ENCODE peak calls at places on chromosome 6, in seven cellular contexts. D is fibroblast of the aortic adventitia, T is HL-60, C is breast epithelium, R is cardiac muscle cell, S is brain microvascular endothelial cell, U is foreskin fibroblast. V is an unnamed sample.

GRCh38 chr6:130037207-130037811 is 18.9 kb downstream of the L3MBTL3 start:
- DNase-seq in T (no peak), R (no peak), C (no peak), D (peak; percentile 30), S (no peak), U (no peak), V (peak; percentile 36)

GRCh38 chr6:136077834-136078576 is 172.1 kb downstream of the MTFR2 start:
- DNase-seq in C (no peak), D (peak; percentile 100), R (no peak), U (peak; percentile 90), T (no peak), S (peak; percentile 70), V (peak; percentile 62)

GRCh38 chr6:4973972-4974885 is 29.6 kb downstream of the RPP40 start:
- DNase-seq in U (peak; percentile 52), T (no peak), S (peak; percentile 16), C (peak; percentile 25), D (peak; percentile 68), R (peak; percentile 62), V (peak; percentile 63)

GRCh38 chr6:83311231-83311630 is 118.1 kb downstream of the RWDD2A start:
- DNase-seq in R (no peak), U (peak; percentile 50), S (no peak), T (no peak), C (no peak), D (peak; percentile 27), V (no peak)

GRCh38 chr6:24935753-24936152 is at the start of gene RIPOR2:
- DNase-seq in U (no peak), R (peak; percentile 22), D (no peak), C (no peak), S (no peak), T (no peak), V (peak; percentile 15)

GRCh38 chr6:17057322-17057721 is 44.5 kb upstream of the STMND1 start:
- DNase-seq in R (no peak), C (no peak), D (no peak), T (no peak), S (no peak), U (no peak), V (no peak)

GRCh38 chr6:85403331-85404015 is 46.4 kb upstream of the NT5E start:
- DNase-seq in T (no peak), R (no peak), C (no peak), U (peak; percentile 81), S (peak; percentile 71), D (peak; percentile 93), V (peak; percentile 96)

GRCh38 chr6:153214439-153214838 is 83.4 kb upstream of the RGS17 start:
- DNase-seq in S (no peak), U (no peak), T (no peak), R (no peak), C (no peak), D (peak; percentile 4), V (no peak)

GRCh38 chr6:139625998-139626975 is 251.8 kb upstream of the CITED2 start:
- DNase-seq in R (no peak), U (peak; percentile 39), T (peak; percentile 93), S (no peak), C (no peak), D (peak; percentile 45), V (peak; percentile 17)

GRCh38 chr6:152112503-152113261 is 305.2 kb downstream of the ESR1 start:
- DNase-seq in T (no peak), S (no peak), U (no peak), R (no peak), C (peak; percentile 53), D (no peak), V (no peak)

GRCh38 chr6:144093658-144094057 is 1.7 kb downstream of the SF3B5 start:
- DNase-seq in S (no peak), U (no peak), C (no peak), R (no peak), T (no peak), D (no peak), V (no peak)
- H3K4me3 ChIP-seq in S (no peak overlapping the region), U (peak overlapping the region; percentile 89), C (peak overlapping the region; percentile 100), R (peak overlapping the region; percentile 81), T (peak overlapping the region; percentile 87), D (peak overlapping the region; percentile 100), V (no peak overlapping the region)

DNA sequence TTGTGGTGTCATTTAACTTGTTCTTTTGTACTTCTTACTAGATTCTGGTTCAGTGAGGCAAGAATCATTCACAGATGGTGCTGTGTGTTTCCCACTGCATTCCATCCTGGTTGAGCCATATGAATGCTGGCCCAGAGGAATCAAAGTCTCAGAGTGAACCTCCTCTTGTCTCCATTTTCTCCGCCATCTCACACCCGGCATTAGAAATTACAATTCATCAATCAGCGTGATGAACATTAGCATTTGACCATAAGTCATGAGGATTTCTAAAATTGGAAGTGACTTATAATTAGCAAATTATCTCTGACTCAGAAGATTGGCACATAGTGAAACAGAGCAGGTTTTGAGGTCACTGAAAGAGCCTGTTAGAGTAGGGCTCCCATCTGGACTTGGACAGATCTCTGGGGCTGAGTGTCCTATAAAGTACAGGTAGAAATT is 25.2 kb downstream of the TNFAIP3 start:
- DNase-seq in C (no peak), U (peak; percentile 88), D (peak; percentile 86), T (no peak), S (no peak), R (no peak), V (peak; percentile 77)
- H3K4me3 ChIP-seq in C (no peak overlapping the region), U (no peak overlapping the region), D (no peak overlapping the region), T (no peak overlapping the region), S (no peak overlapping the region), R (no peak overlapping the region), V (no peak overlapping the region)

GRCh38 chr6:13275435-13275989 is 52.8 kb downstream of the TBC1D7 start:
- DNase-seq in D (no peak), U (no peak), C (no peak), S (no peak), T (no peak), R (no peak), V (no peak)
- H3K4me3 ChIP-seq in D (no peak overlapping the region), U (no peak overlapping the region), C (no peak overlapping the region), S (no peak overlapping the region), T (no peak overlapping the region), R (no peak overlapping the region), V (no peak overlapping the region)

DNA sequence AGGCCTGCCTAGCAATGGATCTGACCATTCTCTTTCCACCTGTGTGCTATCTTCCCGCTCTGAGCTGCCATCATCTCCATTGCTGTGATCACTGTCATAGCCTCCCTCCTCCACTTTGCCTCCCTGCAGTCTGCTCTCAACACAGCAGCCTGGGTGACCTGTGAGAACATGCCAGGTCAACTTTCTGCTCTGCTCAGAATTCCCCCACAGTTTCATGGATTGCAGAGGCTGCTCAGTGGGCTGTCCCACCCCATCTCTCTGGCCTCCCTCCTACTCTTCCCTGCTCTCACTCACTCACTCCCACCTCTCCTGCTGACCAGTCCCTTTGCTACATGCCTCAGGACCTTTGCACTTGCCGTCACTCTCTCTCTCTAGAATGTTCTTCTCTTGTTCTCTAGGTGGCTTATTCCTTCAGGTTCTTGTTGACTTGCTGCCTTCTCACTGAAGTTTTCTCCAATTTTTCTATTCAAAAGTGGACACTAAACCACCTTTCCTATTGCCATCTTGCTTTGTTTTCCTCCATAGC is 159.9 kb downstream of the CD83 start:
- DNase-seq in S (no peak), C (no peak), U (no peak), D (no peak), R (no peak), T (no peak), V (no peak)
- H3K4me3 ChIP-seq in S (no peak overlapping the region), C (no peak overlapping the region), U (no peak overlapping the region), D (no peak overlapping the region), R (no peak overlapping the region), T (no peak overlapping the region), V (no peak overlapping the region)

GRCh38 chr6:68343901-68344300 is 291.2 kb upstream of the ADGRB3 start:
- DNase-seq in T (no peak), C (no peak), U (peak; percentile 29), D (peak; percentile 2), S (peak; percentile 34), R (peak; percentile 62), V (peak; percentile 74)

DNA sequence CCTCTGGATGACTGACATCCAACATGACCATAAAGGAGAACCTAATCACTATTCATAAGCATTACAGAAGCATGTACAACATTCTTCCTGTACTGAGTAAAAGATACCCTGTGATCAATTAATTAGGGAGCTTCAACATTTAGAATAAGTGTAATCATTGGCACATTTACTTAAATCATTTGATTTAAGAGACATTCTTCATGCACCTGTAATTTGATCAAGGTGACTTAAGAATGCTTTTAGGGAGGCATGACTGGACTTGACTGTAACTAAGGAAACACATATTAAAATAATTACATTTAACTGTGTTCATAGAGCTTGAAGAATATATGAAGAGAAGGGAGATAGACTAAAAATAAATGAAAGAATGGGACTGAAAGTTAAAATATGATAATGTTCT is 295.6 kb upstream of the ADGRB3 start:
- DNase-seq in C (no peak), U (no peak), D (no peak), T (no peak), S (no peak), R (no peak), V (no peak)
- H3K4me3 ChIP-seq in C (no peak overlapping the region), U (no peak overlapping the region), D (no peak overlapping the region), T (no peak overlapping the region), S (no peak overlapping the region), R (no peak overlapping the region), V (no peak overlapping the region)

GRCh38 chr6:157220485-157220884 is 102.8 kb downstream of the TMEM242 start:
- DNase-seq in S (no peak), C (no peak), R (no peak), T (no peak), D (no peak), U (no peak), V (no peak)

GRCh38 chr6:157219201-157220200 is 103.8 kb downstream of the TMEM242 start:
- DNase-seq in U (peak; percentile 32), R (no peak), S (peak; percentile 68), D (peak; percentile 35), C (no peak), T (no peak), V (peak; percentile 76)

GRCh38 chr6:157221817-157222175 is 101.5 kb downstream of the TMEM242 start:
- DNase-seq in C (no peak), D (no peak), R (no peak), T (no peak), U (no peak), S (no peak), V (no peak)

GRCh38 chr6:157222201-157222981 is 100.9 kb downstream of the TMEM242 start:
- DNase-seq in C (no peak), D (no peak), S (no peak), U (no peak), R (no peak), T (no peak), V (no peak)

DNA sequence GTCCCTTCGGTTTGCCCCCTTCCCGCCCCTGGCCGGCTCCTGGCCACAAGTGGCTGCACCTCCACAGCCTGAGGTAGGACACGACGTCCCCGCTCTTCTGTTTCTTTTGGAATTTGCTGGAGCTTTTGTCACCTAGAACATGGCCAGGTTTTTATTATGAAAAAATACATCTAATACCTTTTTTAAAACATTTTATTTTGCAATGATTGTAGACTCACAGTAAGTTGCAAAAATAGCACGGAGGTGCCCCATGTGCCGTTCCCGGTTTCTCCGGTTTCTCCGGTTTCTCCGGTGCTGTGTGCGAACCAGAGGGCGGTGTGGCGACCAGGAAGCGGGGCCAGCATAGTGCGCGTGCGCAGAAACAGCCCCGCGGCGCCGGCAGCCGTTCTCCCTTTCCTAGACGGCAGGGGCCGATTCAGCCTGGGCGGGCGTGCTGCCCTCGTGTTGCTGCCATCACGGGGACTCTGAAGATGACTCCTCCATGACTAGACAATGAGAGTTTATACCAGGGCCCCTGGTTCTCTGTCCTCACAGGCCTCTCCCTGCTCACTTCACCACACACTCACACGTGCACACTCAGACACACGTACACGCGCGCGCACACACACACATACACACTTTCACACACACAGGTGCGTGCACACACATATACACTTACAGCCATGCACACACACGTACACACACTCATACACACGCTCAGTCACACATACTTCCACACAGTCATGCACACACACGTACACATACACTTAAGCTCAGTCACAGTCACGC is 102.1 kb downstream of the TMEM242 start:
- DNase-seq in S (peak; percentile 71), U (peak; percentile 74), D (peak; percentile 65), T (peak; percentile 45), R (peak; percentile 59), C (peak; percentile 88), V (peak; percentile 78)
- H3K4me3 ChIP-seq in S (peak overlapping the region; percentile 55), U (peak overlapping the region; percentile 53), D (peak overlapping the region; percentile 49), T (peak overlapping the region; percentile 39), R (no peak overlapping the region), C (peak overlapping the region; percentile 55), V (peak overlapping the region; percentile 64)

V was measured in choroid plexus epithelial cell.